ENCODE peak calls at places on chromosomes 1 and 21, in eight cellular contexts. G is aorta; T is IMR-90; J is hepatocyte; I is ascending aorta; D is heart right ventricle; R is effector memory CD4-positive, alpha-beta T cell; H is foreskin keratinocyte. U is an unnamed sample.
A peak's percentile ranks its signal among the peaks of the same experiment; 100 is the strongest.

GRCh38 chr21:34017127-34017961 is 56.0 kb upstream of the MRPS6 start:
- DNase-seq in G (no peak), T (no peak), J (no peak), I (no peak), D (no peak), R (no peak), H (no peak), U (no peak)

GRCh38 chr1:172482044-172482443 is 38.2 kb upstream of the PIGC start:
- DNase-seq in G (no peak), T (no peak), J (no peak), I (no peak), D (no peak), R (no peak), H (no peak), U (no peak)

GRCh38 chr1:15348648-15349047 is 61.0 kb upstream of the EFHD2 start:
- DNase-seq in G (no peak), T (no peak), J (no peak), I (no peak), D (no peak), R (no peak), H (no peak), U (no peak)

GRCh38 chr1:111735858-111736544 is 3.2 kb downstream of the INKA2 start:
- DNase-seq in G (no peak), T (peak; percentile 47), J (no peak), I (peak; percentile 18), D (no peak), R (no peak), H (no peak), U (peak; percentile 10)

GRCh38 chr1:44044071-44044801 is 13.0 kb upstream of the SLC6A9 start:
- DNase-seq in G (no peak), T (no peak), J (no peak), I (no peak), D (no peak), R (no peak), H (no peak), U (no peak)

GRCh38 chr1:33576821-33577599 is 104.6 kb downstream of the ZSCAN20 start:
- DNase-seq in G (no peak), T (no peak), J (no peak), I (no peak), D (no peak), R (no peak), H (no peak), U (no peak)

GRCh38 chr1:94633051-94633450 is 91.5 kb upstream of the F3 start:
- DNase-seq in G (no peak), T (peak; percentile 86), J (no peak), I (no peak), D (no peak), R (no peak), H (no peak), U (no peak)

GRCh38 chr21:23488245-23488644 is 2119.0 kb downstream of the MRPL39 start:
- DNase-seq in G (no peak), T (no peak), J (no peak), I (no peak), D (no peak), R (no peak), H (no peak), U (no peak)

GRCh38 chr1:185156321-185156853 is 366 bp downstream of the TRMT1L start:
- DNase-seq in G (peak; percentile 88), T (no peak), J (no peak), I (no peak), D (no peak), R (no peak), H (peak; percentile 36), U (no peak)

GRCh38 chr1:238562376-238562775 is 671.7 kb upstream of the ZP4 start:
- DNase-seq in G (no peak), T (peak; percentile 38), J (peak; percentile 9), I (no peak), D (no peak), R (no peak), H (peak; percentile 53), U (no peak)

GRCh38 chr21:44285547-44285992 is at the start of gene AIRE:
- DNase-seq in G (no peak), T (peak; percentile 29), J (peak; percentile 57), I (no peak), D (no peak), R (no peak), H (no peak), U (no peak)
- H3K27ac ChIP-seq in G (no peak within 1 kb of the TSS), T (no peak within 1 kb of the TSS), J (no peak within 1 kb of the TSS), I (no peak within 1 kb of the TSS), D (no peak within 1 kb of the TSS), R (no peak within 1 kb of the TSS), H (no peak within 1 kb of the TSS), U (no peak within 1 kb of the TSS)

GRCh38 chr1:67814121-67814772 is 19.0 kb downstream of the GNG12 start:
- DNase-seq in G (no peak), T (no peak), J (no peak), I (no peak), D (no peak), R (no peak), H (no peak), U (no peak)

GRCh38 chr1:67807282-67807681 is 26.0 kb downstream of the GNG12 start:
- DNase-seq in G (no peak), T (no peak), J (no peak), I (no peak), D (no peak), R (no peak), H (no peak), U (no peak)

GRCh38 chr1:67812225-67812624 is 21.0 kb downstream of the GNG12 start:
- DNase-seq in G (no peak), T (no peak), J (no peak), I (no peak), D (no peak), R (no peak), H (no peak), U (no peak)

GRCh38 chr1:67811816-67812215 is 21.5 kb downstream of the GNG12 start:
- DNase-seq in G (no peak), T (no peak), J (no peak), I (no peak), D (no peak), R (no peak), H (no peak), U (no peak)

GRCh38 chr1:67809887-67810286 is 23.4 kb downstream of the GNG12 start:
- DNase-seq in G (no peak), T (no peak), J (no peak), I (no peak), D (no peak), R (no peak), H (no peak), U (no peak)
- H3K27ac ChIP-seq in G (no peak overlapping the region), T (no peak overlapping the region), J (no peak overlapping the region), I (no peak overlapping the region), D (no peak overlapping the region), R (no peak overlapping the region), H (no peak overlapping the region), U (no peak overlapping the region)

DNA sequence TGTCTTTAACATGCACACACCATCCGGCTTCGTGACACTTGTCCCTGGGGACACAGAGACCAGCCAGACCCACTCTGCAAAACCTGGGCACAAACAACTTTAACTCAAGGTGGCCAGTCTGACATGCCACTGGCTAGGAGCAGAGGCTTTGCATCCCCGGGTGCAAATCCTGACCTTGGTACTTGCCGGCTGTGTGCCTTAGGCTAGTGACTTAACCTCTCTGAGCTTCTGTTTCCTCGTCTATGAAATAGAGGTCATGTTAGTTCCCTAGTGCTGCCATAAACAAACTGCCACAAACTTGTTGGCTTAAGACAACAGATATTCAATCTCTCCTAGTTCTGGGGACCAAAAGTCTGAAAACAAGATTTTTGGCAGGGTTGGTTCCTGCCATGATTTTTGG is 60.4 kb downstream of the SDC3 start:
- DNase-seq in G (no peak), T (no peak), J (no peak), I (no peak), D (no peak), R (no peak), H (no peak), U (no peak)
- H3K27ac ChIP-seq in G (no peak overlapping the region), T (no peak overlapping the region), J (no peak overlapping the region), I (no peak overlapping the region), D (peak overlapping the region; percentile 87), R (no peak overlapping the region), H (no peak overlapping the region), U (peak overlapping the region; percentile 86)

GRCh38 chr1:43009274-43009673 is 50.6 kb upstream of the SLC2A1 start:
- DNase-seq in G (no peak), T (no peak), J (no peak), I (no peak), D (no peak), R (no peak), H (no peak), U (no peak)
- H3K27ac ChIP-seq in G (no peak overlapping the region), T (no peak overlapping the region), J (peak overlapping the region; percentile 96), I (no peak overlapping the region), D (no peak overlapping the region), R (no peak overlapping the region), H (no peak overlapping the region), U (no peak overlapping the region)

GRCh38 chr1:151919246-151919645 is 9.9 kb upstream of the THEM4 start:
- DNase-seq in G (no peak), T (no peak), J (no peak), I (no peak), D (no peak), R (no peak), H (no peak), U (no peak)

GRCh38 chr1:151916959-151917358 is 7.6 kb upstream of the THEM4 start:
- DNase-seq in G (no peak), T (no peak), J (no peak), I (no peak), D (no peak), R (no peak), H (no peak), U (no peak)

GRCh38 chr1:151920147-151920546 is 10.8 kb upstream of the THEM4 start:
- DNase-seq in G (no peak), T (no peak), J (no peak), I (no peak), D (no peak), R (no peak), H (no peak), U (no peak)

GRCh38 chr1:151918156-151918555 is 8.8 kb upstream of the THEM4 start:
- DNase-seq in G (no peak), T (no peak), J (no peak), I (no peak), D (no peak), R (no peak), H (no peak), U (no peak)

DNA sequence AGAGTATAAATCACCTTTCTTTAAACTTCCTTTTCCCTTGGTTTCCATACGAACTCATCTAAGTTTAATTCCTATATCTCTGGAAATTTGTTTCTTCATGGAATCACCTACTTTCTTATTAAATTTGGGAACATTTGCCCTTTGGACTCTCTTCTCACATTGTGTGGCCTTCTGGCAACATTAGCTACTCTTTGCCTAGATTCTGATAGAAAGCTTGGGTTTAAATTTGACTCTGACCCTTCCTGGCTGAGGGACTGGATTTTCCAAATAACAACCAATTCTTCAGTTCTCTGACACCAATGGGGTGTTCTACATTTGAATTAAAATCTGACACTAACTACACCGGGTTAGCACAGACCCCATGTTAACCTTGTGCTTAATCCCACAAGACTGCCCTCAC is 9.5 kb upstream of the THEM4 start:
- DNase-seq in G (no peak), T (no peak), J (no peak), I (no peak), D (no peak), R (no peak), H (no peak), U (no peak)
- H3K27ac ChIP-seq in G (no peak overlapping the region), T (no peak overlapping the region), J (no peak overlapping the region), I (no peak overlapping the region), D (no peak overlapping the region), R (no peak overlapping the region), H (no peak overlapping the region), U (no peak overlapping the region)

U was measured in substantia nigra.